ENCODE peak calls at places on chromosomes 5 and 9, in six cellular contexts. One of them, this sample, is unnamed. For H3K4me1, the result is how much of the 10 kb centered on the place peaks cover.

GRCh38 chr5:41794478-41794877 is 75.7 kb downstream of the OXCT1 start:
- DNase-seq in SK-N-SH: no peak
- DNase-seq in HepG2: peak
- DNase-seq in IMR-90: peak
- DNase-seq in GM12878: no peak
- DNase-seq in K562: no peak
- DNase-seq in this sample: peak

GRCh38 chr9:92463989-92464388 is 18.3 kb downstream of the ASPN start:
- DNase-seq in HepG2: no peak
- DNase-seq in K562: no peak
- DNase-seq in SK-N-SH: no peak
- DNase-seq in IMR-90: peak
- DNase-seq in GM12878: no peak
- DNase-seq in this sample: peak

GRCh38 chr5:179271821-179272325 is 73.4 kb downstream of the ADAMTS2 start:
- DNase-seq in K562: no peak
- DNase-seq in IMR-90: no peak
- DNase-seq in HepG2: no peak
- DNase-seq in GM12878: no peak
- DNase-seq in SK-N-SH: peak
- DNase-seq in this sample: no peak

GRCh38 chr5:80555099-80555498 is 15.0 kb downstream of the ANKRD34B start:
- DNase-seq in IMR-90: no peak
- DNase-seq in GM12878: no peak
- DNase-seq in K562: no peak
- DNase-seq in SK-N-SH: no peak
- DNase-seq in HepG2: no peak
- DNase-seq in this sample: no peak

GRCh38 chr5:65103674-65104035 is 334.9 kb downstream of the CWC27 start:
- DNase-seq in SK-N-SH: no peak
- DNase-seq in K562: no peak
- DNase-seq in HepG2: no peak
- DNase-seq in GM12878: no peak
- DNase-seq in IMR-90: no peak
- DNase-seq in this sample: no peak

GRCh38 chr9:136023401-136024225 is 62.4 kb upstream of the UBAC1 start:
- DNase-seq in IMR-90: peak
- DNase-seq in HepG2: no peak
- DNase-seq in GM12878: no peak
- DNase-seq in SK-N-SH: peak
- DNase-seq in K562: no peak
- DNase-seq in this sample: no peak

GRCh38 chr9:136163248-136163850 is 41.6 kb downstream of the LHX3 start:
- DNase-seq in IMR-90: no peak
- DNase-seq in GM12878: no peak
- DNase-seq in SK-N-SH: no peak
- DNase-seq in HepG2: no peak
- DNase-seq in K562: no peak
- DNase-seq in this sample: no peak

GRCh38 chr5:175538576-175538975 is 60.2 kb downstream of the SFXN1 start:
- DNase-seq in IMR-90: no peak
- DNase-seq in HepG2: no peak
- DNase-seq in SK-N-SH: no peak
- DNase-seq in K562: no peak
- DNase-seq in GM12878: no peak
- DNase-seq in this sample: no peak

DNA sequence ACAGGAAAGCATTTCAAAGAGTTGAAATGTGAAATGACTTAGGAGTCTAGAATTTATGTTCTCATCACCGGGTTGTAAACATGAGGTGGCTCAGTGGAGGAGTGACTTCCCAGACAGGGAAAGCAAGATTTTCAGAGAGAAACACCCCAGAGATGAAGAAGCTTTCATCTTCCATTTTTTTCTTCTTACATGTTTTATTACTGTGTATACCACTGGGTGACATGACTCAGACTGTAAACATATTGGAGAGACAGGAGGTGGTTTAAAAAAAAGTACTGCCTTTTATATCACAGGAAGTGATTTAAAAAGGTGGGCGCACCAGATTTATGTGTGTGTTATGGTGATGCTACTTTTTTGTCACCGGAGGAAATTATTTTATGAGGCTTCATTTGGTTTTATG is 209.1 kb upstream of the TUT7 start:
- DNase-seq in GM12878: no peak
- DNase-seq in SK-N-SH: no peak
- DNase-seq in IMR-90: peak
- DNase-seq in HepG2: no peak
- DNase-seq in K562: no peak
- DNase-seq in this sample: no peak
- TF ChIP-seq RFX5 in GM12878: no peak
- TF ChIP-seq RFX5 in SK-N-SH: no peak
- TF ChIP-seq RFX5 in IMR-90: no peak
- TF ChIP-seq RFX5 in HepG2: no peak
- TF ChIP-seq RFX5 in K562: no peak
- TF ChIP-seq RFX5 in this sample: no peak

GRCh38 chr9:91163441-91163772 is 198.3 kb downstream of the AUH start:
- DNase-seq in IMR-90: no peak
- DNase-seq in HepG2: no peak
- DNase-seq in K562: no peak
- DNase-seq in SK-N-SH: no peak
- DNase-seq in GM12878: no peak
- DNase-seq in this sample: no peak
- H3K4me1 ChIP-seq in IMR-90: under half
- H3K4me1 ChIP-seq in HepG2: under half
- H3K4me1 ChIP-seq in K562: under half
- H3K4me1 ChIP-seq in SK-N-SH: under half
- H3K4me1 ChIP-seq in GM12878: under half
- H3K4me1 ChIP-seq in this sample: under half

GRCh38 chr9:125066839-125067619 is 76.3 kb downstream of the SCAI start:
- DNase-seq in IMR-90: peak
- DNase-seq in HepG2: no peak
- DNase-seq in SK-N-SH: no peak
- DNase-seq in K562: no peak
- DNase-seq in GM12878: no peak
- DNase-seq in this sample: no peak
- TF ChIP-seq RFX5 in IMR-90: no peak
- TF ChIP-seq RFX5 in HepG2: no peak
- TF ChIP-seq RFX5 in SK-N-SH: no peak
- TF ChIP-seq RFX5 in K562: no peak
- TF ChIP-seq RFX5 in GM12878: no peak
- TF ChIP-seq RFX5 in this sample: no peak

DNA sequence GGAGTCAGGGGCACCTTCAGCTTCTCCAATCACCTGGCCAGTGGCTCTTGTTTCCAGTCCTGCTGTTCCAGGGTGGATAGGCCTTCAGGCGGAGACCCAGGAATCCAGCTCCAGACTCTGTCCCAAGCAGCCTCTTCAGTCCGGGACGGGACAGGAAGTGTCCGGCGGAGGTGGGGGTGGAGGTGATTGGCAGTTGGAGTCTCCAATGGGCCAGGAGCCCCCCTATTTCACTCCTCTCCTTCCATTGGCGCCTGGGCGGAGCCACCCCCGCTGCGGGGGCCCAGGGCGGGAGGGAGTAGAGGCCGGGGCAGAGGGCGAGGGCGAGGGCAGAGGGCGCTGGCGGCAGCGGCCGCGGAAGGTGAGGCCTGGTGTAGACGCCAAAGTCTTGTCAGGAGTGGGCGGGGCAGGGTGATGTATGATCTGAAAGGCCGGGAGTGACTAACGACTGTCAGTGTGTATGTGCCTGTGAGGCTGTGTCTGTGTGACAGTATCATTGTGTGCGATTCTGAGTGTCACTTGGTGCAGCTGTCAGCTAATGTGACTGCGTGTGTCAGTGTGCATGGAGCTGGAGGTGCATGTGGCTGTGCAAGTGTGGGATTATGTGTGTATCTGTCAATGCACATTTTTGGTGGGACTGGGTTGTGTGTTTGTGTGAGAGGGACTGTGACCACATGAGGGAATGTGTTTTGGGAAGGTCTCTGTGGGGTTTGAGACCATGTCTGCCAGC is at the start of gene IL11RA:
- DNase-seq in SK-N-SH: no peak
- DNase-seq in GM12878: no peak
- DNase-seq in HepG2: peak
- DNase-seq in IMR-90: peak
- DNase-seq in K562: peak
- DNase-seq in this sample: peak
- H3K4me1 ChIP-seq in SK-N-SH: under half
- H3K4me1 ChIP-seq in GM12878: under half
- H3K4me1 ChIP-seq in HepG2: half or more
- H3K4me1 ChIP-seq in IMR-90: under half
- H3K4me1 ChIP-seq in K562: under half
- H3K4me1 ChIP-seq in this sample: under half

DNA sequence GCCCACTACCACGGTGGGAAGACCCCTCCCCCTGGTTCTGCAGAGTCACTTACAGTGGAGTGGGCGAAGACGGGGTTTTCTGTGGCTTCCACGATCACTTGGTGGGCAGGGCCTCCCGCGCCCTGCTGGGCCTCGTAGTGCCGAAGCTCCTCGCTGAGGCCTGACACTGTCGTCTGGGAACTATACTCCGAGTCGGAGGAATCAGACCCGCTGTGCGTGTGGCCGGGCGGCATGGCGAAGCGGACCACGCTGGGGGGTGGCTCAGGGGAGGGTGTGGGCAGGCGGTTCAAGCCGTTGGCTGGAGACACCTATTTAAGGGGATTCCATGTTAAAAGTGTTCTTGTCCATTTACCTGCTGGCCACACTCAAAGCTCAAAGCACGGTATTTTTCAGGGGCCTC is 67.8 kb downstream of the PTCH1 start:
- DNase-seq in SK-N-SH: no peak
- DNase-seq in IMR-90: no peak
- DNase-seq in HepG2: no peak
- DNase-seq in K562: no peak
- DNase-seq in GM12878: no peak
- DNase-seq in this sample: no peak
- TF ChIP-seq RFX5 in SK-N-SH: no peak
- TF ChIP-seq RFX5 in IMR-90: no peak
- TF ChIP-seq RFX5 in HepG2: no peak
- TF ChIP-seq RFX5 in K562: no peak
- TF ChIP-seq RFX5 in GM12878: no peak
- TF ChIP-seq RFX5 in this sample: no peak

GRCh38 chr9:97875111-97875510 is 22.1 kb downstream of the FOXE1 start:
- DNase-seq in K562: no peak
- DNase-seq in IMR-90: no peak
- DNase-seq in SK-N-SH: no peak
- DNase-seq in GM12878: no peak
- DNase-seq in HepG2: no peak
- DNase-seq in this sample: no peak
- H3K4me1 ChIP-seq in K562: under half
- H3K4me1 ChIP-seq in IMR-90: under half
- H3K4me1 ChIP-seq in SK-N-SH: under half
- H3K4me1 ChIP-seq in GM12878: under half
- H3K4me1 ChIP-seq in HepG2: under half
- H3K4me1 ChIP-seq in this sample: under half

GRCh38 chr5:39462211-39462610 is 37.4 kb upstream of the DAB2 start:
- DNase-seq in SK-N-SH: no peak
- DNase-seq in IMR-90: no peak
- DNase-seq in HepG2: no peak
- DNase-seq in K562: no peak
- DNase-seq in GM12878: no peak
- DNase-seq in this sample: no peak
- TF ChIP-seq RFX5 in SK-N-SH: no peak
- TF ChIP-seq RFX5 in IMR-90: no peak
- TF ChIP-seq RFX5 in HepG2: no peak
- TF ChIP-seq RFX5 in K562: no peak
- TF ChIP-seq RFX5 in GM12878: no peak
- TF ChIP-seq RFX5 in this sample: no peak

This sample was measured in A549.